ENCODE peak calls at places on chromosomes 11 and 22, in nine cellular contexts. P is OCI-LY7, S is ovary, Y is IMR-90, T is lower lobe of right lung, O is SK-N-SH, W is spleen, J is right cardiac atrium, I is fibroblast of lung. U is an unnamed sample.
A peak's percentile ranks its signal among the peaks of the same experiment; 100 is the strongest.

GRCh38 chr11:57482782-57483569 is 22.6 kb downstream of the RTN4RL2 start:
- DNase-seq in P (peak; percentile 57), S (peak; percentile 52), Y (peak; percentile 21), T (peak; percentile 56), O (peak; percentile 96), W (peak; percentile 87), J (peak; percentile 80), I (no peak), U (no peak)

GRCh38 chr22:28075260-28075981 is 156.4 kb upstream of the PITPNB start:
- DNase-seq in P (no peak), S (no peak), Y (peak; percentile 91), T (peak; percentile 50), O (no peak), W (no peak), J (no peak), I (peak; percentile 81), U (no peak)

GRCh38 chr22:26322179-26322905 is 106.7 kb upstream of the ASPHD2 start:
- DNase-seq in P (no peak), S (no peak), Y (peak; percentile 77), T (no peak), O (no peak), W (no peak), J (no peak), I (no peak), U (no peak)

GRCh38 chr11:76579047-76579751 is 91.3 kb downstream of the LRRC32 start:
- DNase-seq in P (peak; percentile 41), S (peak; percentile 64), Y (no peak), T (peak; percentile 56), O (peak; percentile 23), W (no peak), J (peak; percentile 91), I (peak; percentile 51), U (no peak)

GRCh38 chr11:60193687-60194433 is 11.0 kb upstream of the MS4A6A start:
- DNase-seq in P (peak; percentile 61), S (peak; percentile 28), Y (peak; percentile 11), T (no peak), O (peak; percentile 52), W (no peak), J (no peak), I (peak; percentile 11), U (peak; percentile 9)

GRCh38 chr11:70568504-70569172 is 170.3 kb downstream of the CTTN start:
- DNase-seq in P (no peak), S (peak; percentile 55), Y (peak; percentile 24), T (peak; percentile 57), O (peak; percentile 73), W (peak; percentile 71), J (peak; percentile 83), I (peak; percentile 17), U (peak; percentile 20)

GRCh38 chr11:28457481-28458145 is 349.4 kb downstream of the METTL15 start:
- DNase-seq in P (no peak), S (no peak), Y (no peak), T (no peak), O (no peak), W (no peak), J (no peak), I (no peak), U (no peak)

GRCh38 chr11:75560644-75561043 is 1.4 kb upstream of the SERPINH1 start:
- DNase-seq in P (no peak), S (no peak), Y (peak; percentile 45), T (no peak), O (no peak), W (no peak), J (no peak), I (no peak), U (no peak)

GRCh38 chr22:29044657-29045176 is 16.9 kb downstream of the C22orf31 start:
- DNase-seq in P (no peak), S (no peak), Y (peak; percentile 87), T (no peak), O (no peak), W (no peak), J (no peak), I (peak; percentile 70), U (no peak)

GRCh38 chr11:2742611-2743426 is 43.0 kb upstream of the KCNQ1OT1 start:
- DNase-seq in P (no peak), S (peak; percentile 34), Y (no peak), T (peak; percentile 34), O (no peak), W (peak; percentile 64), J (peak; percentile 39), I (no peak), U (no peak)

GRCh38 chr11:63937713-63938480 is 905 bp upstream of the NAA40 start:
- DNase-seq in P (peak; percentile 78), S (peak; percentile 44), Y (no peak), T (no peak), O (peak; percentile 50), W (peak; percentile 84), J (peak; percentile 62), I (no peak), U (no peak)

DNA sequence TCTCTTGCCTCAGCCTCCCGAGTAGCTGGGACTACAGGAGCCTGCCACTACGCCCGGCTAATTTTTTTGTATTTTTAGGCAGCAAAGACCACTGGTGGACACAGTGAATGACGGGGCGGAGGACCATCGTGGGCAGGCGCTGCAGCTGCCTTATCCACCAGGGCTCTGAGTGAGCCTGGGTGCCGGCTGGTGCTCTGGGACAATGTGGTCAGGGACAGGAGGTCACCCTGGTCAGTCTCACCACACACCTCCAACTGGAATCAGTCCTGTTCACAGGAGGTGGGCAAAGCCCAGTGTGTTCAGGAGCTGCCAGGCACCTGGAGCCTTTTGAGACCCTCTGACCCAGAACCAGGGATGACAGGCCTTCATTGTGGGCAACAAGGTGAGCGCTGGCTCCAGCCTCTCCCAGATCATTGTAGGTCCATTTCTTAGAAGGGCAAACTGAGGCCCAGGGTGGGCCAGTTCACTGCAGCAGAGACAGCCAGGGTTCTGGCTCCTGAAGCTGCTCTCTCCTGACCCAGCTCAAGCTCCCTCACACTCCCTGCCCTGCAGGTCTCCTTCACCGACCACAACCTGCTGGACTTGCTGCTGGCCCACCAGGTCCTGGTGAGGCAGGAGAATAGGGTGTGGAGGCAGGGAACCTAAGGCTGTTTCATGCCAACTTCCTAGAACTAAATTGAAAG is 15.7 kb upstream of the CABP2 start:
- DNase-seq in P (no peak), S (no peak), Y (no peak), T (no peak), O (no peak), W (no peak), J (no peak), I (no peak), U (no peak)
- H3K27ac ChIP-seq in P (no peak overlapping the region), S (no peak overlapping the region), Y (no peak overlapping the region), T (no peak overlapping the region), O (no peak overlapping the region), W (no peak overlapping the region), J (no peak overlapping the region), I (no peak overlapping the region), U (no peak overlapping the region)

DNA sequence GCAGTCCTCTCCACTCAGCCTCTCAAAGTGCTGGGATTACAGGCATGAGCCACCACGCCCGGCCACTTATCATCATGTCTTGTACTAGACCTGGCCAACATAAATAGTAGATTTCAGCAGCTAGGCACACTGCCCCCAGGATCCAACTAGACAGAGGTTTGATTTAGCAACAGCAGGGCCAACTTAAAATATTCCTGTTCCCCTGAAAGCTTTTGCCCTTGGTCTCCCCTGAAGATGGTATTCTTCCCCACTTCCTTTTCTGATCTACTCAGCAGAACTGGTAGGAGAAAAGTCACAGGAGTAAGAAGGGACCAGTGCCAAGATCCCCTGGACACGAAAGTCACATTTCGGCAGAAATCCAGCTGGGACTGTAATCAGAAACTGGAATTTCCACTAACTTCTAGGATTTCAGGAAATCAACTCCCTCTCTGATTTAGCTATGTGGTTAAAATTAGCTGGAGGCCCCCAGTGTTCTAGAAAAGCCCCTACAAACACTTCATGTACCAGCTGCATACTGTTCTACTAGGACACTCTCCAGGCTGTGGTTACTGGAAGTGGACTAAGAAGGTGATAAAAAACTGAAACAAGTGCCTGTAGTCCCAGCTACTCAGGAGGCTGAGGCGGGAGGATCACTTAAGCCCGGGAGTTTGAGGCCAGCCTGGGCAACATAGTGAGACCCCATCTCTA is 9.0 kb upstream of the PPP2R1B start:
- DNase-seq in P (no peak), S (no peak), Y (peak; percentile 50), T (no peak), O (no peak), W (no peak), J (peak; percentile 70), I (peak; percentile 53), U (no peak)
- H3K27ac ChIP-seq in P (no peak overlapping the region), S (peak overlapping the region; percentile 31), Y (no peak overlapping the region), T (no peak overlapping the region), O (no peak overlapping the region), W (no peak overlapping the region), J (no peak overlapping the region), I (no peak overlapping the region), U (no peak overlapping the region)

DNA sequence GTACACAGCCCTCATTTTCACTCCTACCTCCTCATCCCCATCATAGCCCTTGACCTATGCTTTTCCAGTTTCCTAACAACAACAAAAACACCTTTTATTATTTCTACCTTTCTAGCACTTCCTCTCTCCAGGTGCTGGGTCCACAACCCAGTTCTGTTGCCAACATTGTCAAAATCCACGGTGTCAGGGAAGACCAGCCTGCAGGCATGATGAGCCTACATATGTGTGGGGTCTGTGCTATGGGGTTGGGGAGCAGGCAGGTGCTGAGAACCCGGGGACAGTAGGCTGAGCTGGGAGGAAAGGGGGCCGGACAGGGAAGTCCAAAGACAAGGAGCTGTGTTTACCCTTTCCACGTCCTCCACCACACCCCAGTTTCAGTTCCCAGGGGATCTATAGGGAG is 711 bp upstream of the ZPR1 start:
- DNase-seq in P (no peak), S (no peak), Y (no peak), T (no peak), O (peak; percentile 26), W (no peak), J (no peak), I (no peak), U (no peak)
- H3K27ac ChIP-seq in P (no peak overlapping the region), S (no peak overlapping the region), Y (no peak overlapping the region), T (peak overlapping the region; percentile 94), O (peak overlapping the region; percentile 70), W (peak overlapping the region; percentile 92), J (peak overlapping the region; percentile 96), I (peak overlapping the region; percentile 85), U (peak overlapping the region; percentile 81)

GRCh38 chr11:101915811-101916291 is 471 bp downstream of the ANGPTL5 start:
- DNase-seq in P (peak; percentile 77), S (no peak), Y (peak; percentile 36), T (no peak), O (peak; percentile 34), W (no peak), J (no peak), I (peak; percentile 49), U (no peak)

GRCh38 chr11:101914737-101915426 is at the start of gene CEP126:
- DNase-seq in P (peak; percentile 97), S (peak; percentile 96), Y (peak; percentile 93), T (peak; percentile 93), O (peak; percentile 91), W (peak; percentile 97), J (peak; percentile 98), I (peak; percentile 95), U (peak; percentile 94)

GRCh38 chr11:101913631-101914030 is 1.2 kb upstream of the CEP126 start:
- DNase-seq in P (no peak), S (no peak), Y (no peak), T (no peak), O (no peak), W (no peak), J (no peak), I (no peak), U (no peak)

GRCh38 chr11:101914349-101914736 is 467 bp upstream of the CEP126 start:
- DNase-seq in P (no peak), S (no peak), Y (peak; percentile 49), T (no peak), O (no peak), W (no peak), J (no peak), I (peak; percentile 61), U (no peak)

DNA sequence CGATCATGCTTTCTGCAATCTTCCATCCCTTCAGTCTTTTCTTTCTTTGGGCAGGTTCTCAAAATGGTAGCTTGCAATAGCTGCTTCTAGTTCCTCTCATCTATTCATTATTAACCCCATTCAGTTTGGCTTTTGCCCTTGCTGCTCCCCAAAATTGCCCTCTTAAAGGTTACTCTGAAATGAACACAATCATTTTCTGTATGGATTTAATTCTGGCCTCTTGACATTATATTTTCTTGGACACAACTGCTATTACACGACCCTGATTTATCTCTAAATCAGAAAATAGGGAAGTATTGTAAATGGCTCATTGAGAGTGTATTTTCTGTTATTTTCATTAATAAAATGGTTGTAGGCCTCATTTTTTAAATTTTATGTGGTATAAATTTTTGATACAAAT is at the start of gene ANGPTL5:
- DNase-seq in P (no peak), S (no peak), Y (no peak), T (no peak), O (no peak), W (no peak), J (no peak), I (no peak), U (no peak)
- H3K27ac ChIP-seq in P (peak within 1 kb of the TSS; percentile 78), S (peak within 1 kb of the TSS; percentile 70), Y (peak within 1 kb of the TSS; percentile 77), T (peak within 1 kb of the TSS; percentile 85), O (peak within 1 kb of the TSS; percentile 95), W (peak within 1 kb of the TSS; percentile 88), J (peak within 1 kb of the TSS; percentile 41), I (peak within 1 kb of the TSS; percentile 73), U (peak within 1 kb of the TSS; percentile 73)